ENCODE peak calls at places on chromosomes 11 and 22, in seven cellular contexts. G, C, H, M, W, E and R are unnamed samples.

GRCh38 chr22:29661355-29661754 is 57.9 kb downstream of the NF2 start:
- DNase-seq in W (no peak), C (no peak), G (no peak), M (no peak), H (no peak), E (no peak), R (no peak)

GRCh38 chr22:23715811-23716355 is 25.1 kb downstream of the RGL4 start:
- DNase-seq in C (no peak), G (no peak), M (no peak), W (no peak), H (no peak), E (no peak), R (no peak)

GRCh38 chr11:414333-414857 is 404 bp downstream of the SIGIRR start:
- DNase-seq in W (no peak), M (no peak), G (no peak), E (no peak), C (no peak), H (no peak), R (no peak)

GRCh38 chr11:115745545-115746265 is 241.5 kb upstream of the CADM1 start:
- DNase-seq in C (no peak), H (no peak), G (no peak), M (no peak), E (no peak), W (no peak), R (peak; percentile 18)

GRCh38 chr11:10778217-10778970 is 27.3 kb downstream of the CTR9 start:
- DNase-seq in E (peak; percentile 78), G (no peak), H (peak; percentile 88), W (no peak), C (no peak), M (no peak), R (peak; percentile 57)

GRCh38 chr11:72614381-72614780 is 59.8 kb downstream of the PDE2A start:
- DNase-seq in G (no peak), C (no peak), M (no peak), E (no peak), H (no peak), W (no peak), R (no peak)

GRCh38 chr22:37262346-37262745 is 18.3 kb upstream of the RAC2 start:
- DNase-seq in C (no peak), E (no peak), H (no peak), W (no peak), G (no peak), M (no peak), R (no peak)

GRCh38 chr11:111871693-111872161 is 346 bp upstream of the ALG9 start:
- DNase-seq in W (no peak), H (no peak), M (no peak), G (peak; percentile 20), E (no peak), C (no peak), R (no peak)

GRCh38 chr11:96486890-96487633 is 97.2 kb downstream of the JRKL start:
- DNase-seq in C (no peak), H (no peak), M (no peak), G (no peak), W (no peak), E (peak; percentile 8), R (peak; percentile 86)

GRCh38 chr11:44865866-44866272 is 84.8 kb downstream of the TP53I11 start:
- DNase-seq in E (no peak), C (no peak), W (no peak), H (no peak), G (no peak), M (peak; percentile 61), R (no peak)

GRCh38 chr11:122235615-122236014 is 119.6 kb upstream of the BLID start:
- DNase-seq in H (peak; percentile 80), C (no peak), M (no peak), W (no peak), E (peak; percentile 50), G (no peak), R (peak; percentile 62)

GRCh38 chr11:14894657-14895598 is 2.9 kb upstream of the CYP2R1 start:
- DNase-seq in C (peak; percentile 75), M (no peak), H (no peak), E (no peak), W (no peak), G (no peak), R (peak; percentile 18)

GRCh38 chr11:77183421-77183984 is 55.5 kb downstream of the MYO7A start:
- DNase-seq in M (no peak), E (no peak), W (no peak), H (no peak), G (no peak), C (no peak), R (no peak)

GRCh38 chr11:65663634-65664200 is 1.0 kb upstream of the RELA start:
- DNase-seq in E (no peak), H (no peak), W (peak; percentile 61), G (no peak), C (no peak), M (no peak), R (peak; percentile 76)

GRCh38 chr11:22193348-22194051 is 615 bp downstream of the ANO5 start:
- DNase-seq in H (no peak), G (peak; percentile 31), M (peak; percentile 31), C (peak; percentile 42), E (no peak), W (peak; percentile 30), R (peak; percentile 50)

GRCh38 chr11:765025-765801 is 12.1 kb downstream of the GATD1 start:
- DNase-seq in E (no peak), M (no peak), G (peak; percentile 81), H (peak; percentile 44), W (peak; percentile 60), C (peak; percentile 46), R (peak; percentile 65)

GRCh38 chr11:55942785-55943392 is 6.7 kb upstream of the OR5I1 start:
- DNase-seq in C (peak; percentile 32), M (peak; percentile 3), W (peak; percentile 3), E (no peak), H (peak; percentile 41), G (peak; percentile 3), R (peak; percentile 75)

GRCh38 chr11:86062719-86063118 is 6.2 kb downstream of the PICALM start:
- DNase-seq in H (no peak), W (no peak), G (no peak), M (no peak), C (no peak), E (no peak), R (no peak)

GRCh38 chr22:50398698-50399648 is 55.8 kb downstream of the PPP6R2 start:
- DNase-seq in E (no peak), M (peak; percentile 1), C (no peak), G (no peak), H (no peak), W (no peak), R (no peak)

GRCh38 chr11:119491753-119492455 is 68.9 kb upstream of the THY1 start:
- DNase-seq in M (peak; percentile 81), C (peak; percentile 15), G (no peak), H (peak; percentile 26), W (no peak), E (no peak), R (no peak)

GRCh38 chr11:30326911-30327310 is 4.0 kb downstream of the ARL14EP start:
- DNase-seq in G (no peak), E (no peak), C (no peak), W (no peak), M (no peak), H (no peak), R (no peak)

GRCh38 chr11:133663135-133663534 is 130.8 kb upstream of the OPCML start:
- DNase-seq in M (no peak), W (no peak), E (no peak), G (no peak), H (no peak), C (no peak), R (no peak)

GRCh38 chr11:123581651-123582399 is 72.6 kb downstream of the SCN3B start:
- DNase-seq in E (no peak), C (no peak), G (no peak), W (no peak), M (no peak), H (no peak), R (no peak)

GRCh38 chr11:31817621-31818493 is 6.7 kb upstream of the PAX6 start:
- DNase-seq in E (no peak), H (no peak), C (no peak), M (no peak), W (no peak), G (peak; percentile 28), R (no peak)

GRCh38 chr22:26608129-26608528 is 9.7 kb downstream of the CRYBB1 start:
- DNase-seq in G (no peak), M (no peak), C (no peak), W (no peak), H (no peak), E (no peak), R (no peak)

GRCh38 chr11:12675951-12676711 is 1.9 kb downstream of the TEAD1 start:
- DNase-seq in E (no peak), H (no peak), G (peak; percentile 28), C (no peak), M (no peak), W (no peak), R (peak; percentile 38)

GRCh38 chr22:20816559-20816958 is 42.1 kb downstream of the PI4KA start:
- DNase-seq in G (no peak), W (no peak), H (no peak), M (no peak), C (no peak), E (no peak), R (no peak)

GRCh38 chr11:77580712-77581337 is 8.9 kb upstream of the AQP11 start:
- DNase-seq in H (no peak), M (no peak), G (no peak), E (no peak), C (peak; percentile 33), W (no peak), R (no peak)

GRCh38 chr11:110086892-110087309 is 6.3 kb upstream of the ZC3H12C start:
- DNase-seq in E (no peak), M (no peak), W (no peak), G (no peak), H (peak; percentile 73), C (no peak), R (no peak)

GRCh38 chr11:69297926-69298777 is 4.2 kb downstream of the MYEOV start:
- DNase-seq in E (no peak), C (no peak), G (peak; percentile 85), M (no peak), H (peak; percentile 89), W (peak; percentile 76), R (peak; percentile 77)